ENCODE peak calls at places on chromosomes 4 and X, in four cellular contexts. J is right atrium auricular region, Q is lung microvascular endothelial cell, G is PC-3. A is an unnamed sample.

GRCh38 chr4:2689825-2690700 is 66.1 kb downstream of the TNIP2 start:
- DNase-seq in J (no peak), G (no peak), Q (no peak), A (no peak)

GRCh38 chrX:47278684-47279083 is 45.9 kb downstream of the USP11 start:
- DNase-seq in J (no peak), G (peak), Q (no peak), A (no peak)

GRCh38 chrX:18833071-18833731 is 125.8 kb downstream of the PPEF1 start:
- DNase-seq in Q (no peak), G (no peak), J (peak), A (no peak)

GRCh38 chrX:35380808-35381700 is 417.1 kb upstream of the MAGEB16 start:
- DNase-seq in J (no peak), G (peak), Q (peak), A (peak)

GRCh38 chr4:57905965-57906364 is 795.8 kb upstream of the IGFBP7 start:
- DNase-seq in Q (no peak), J (no peak), G (peak), A (no peak)

GRCh38 chr4:152951348-152951747 is 15.2 kb downstream of the FHDC1 start:
- DNase-seq in Q (peak), J (no peak), G (peak), A (no peak)

GRCh38 chr4:45099471-45099870 is 373.1 kb upstream of the GNPDA2 start:
- DNase-seq in G (no peak), Q (no peak), J (no peak), A (no peak)

GRCh38 chr4:1205641-1206298 is 33.4 kb upstream of the SPON2 start:
- DNase-seq in G (no peak), J (no peak), Q (no peak), A (no peak)

GRCh38 chr4:127642169-127642568 is 9.4 kb downstream of the INTU start:
- DNase-seq in Q (no peak), J (no peak), G (no peak), A (no peak)

GRCh38 chr4:186946140-186946539 is 222.5 kb upstream of the FAT1 start:
- DNase-seq in G (no peak), J (no peak), Q (no peak), A (no peak)

GRCh38 chr4:172725581-172725980 is 443.0 kb upstream of the GALNT7 start:
- DNase-seq in Q (no peak), G (peak), J (no peak), A (no peak)

GRCh38 chrX:41481264-41482109 is 34.3 kb downstream of the NYX start:
- DNase-seq in J (no peak), G (peak), Q (peak), A (peak)

GRCh38 chr4:81207793-81208192 is 7.2 kb downstream of the PRKG2 start:
- DNase-seq in J (no peak), Q (no peak), G (peak), A (no peak)

GRCh38 chr4:1775731-1776500 is 17.2 kb upstream of the FGFR3 start:
- DNase-seq in J (no peak), Q (no peak), G (peak), A (no peak)

GRCh38 chr4:123477804-123478209 is 81.2 kb downstream of the SPRY1 start:
- DNase-seq in Q (peak), G (no peak), J (no peak), A (peak)

GRCh38 chr4:96649536-96649935 is 809.6 kb downstream of the PDHA2 start:
- DNase-seq in G (peak), J (no peak), Q (no peak), A (no peak)

GRCh38 chr4:186002853-186003252 is 66.1 kb upstream of the TLR3 start:
- DNase-seq in Q (no peak), G (no peak), J (no peak), A (no peak)

GRCh38 chr4:186765673-186766546 is 42.3 kb upstream of the FAT1 start:
- DNase-seq in J (no peak), G (no peak), Q (no peak), A (no peak)

GRCh38 chrX:45050558-45050957 is 150.1 kb downstream of the DIPK2B start:
- DNase-seq in J (no peak), Q (no peak), G (peak), A (no peak)

GRCh38 chr4:154490261-154490588 is 1.4 kb downstream of the DCHS2 start:
- DNase-seq in J (no peak), Q (no peak), G (no peak), A (no peak)

GRCh38 chr4:67549123-67549522 is 3.8 kb upstream of the CENPC start:
- DNase-seq in Q (peak), J (no peak), G (peak), A (peak)

GRCh38 chr4:14650127-14650526 is 352.2 kb upstream of the CPEB2 start:
- DNase-seq in G (peak), Q (no peak), J (no peak), A (no peak)

GRCh38 chr4:73904491-73904890 is 35.3 kb downstream of the CXCL1 start:
- DNase-seq in J (no peak), Q (no peak), G (peak), A (no peak)

GRCh38 chrX:104370089-104370488 is 115.4 kb upstream of the ESX1 start:
- DNase-seq in G (peak), Q (peak), J (no peak), A (peak)

GRCh38 chr4:153067376-153067775 is 131.3 kb downstream of the FHDC1 start:
- DNase-seq in G (peak), J (no peak), Q (no peak), A (peak)

GRCh38 chr4:124537971-124538370 is 174.6 kb downstream of the ANKRD50 start:
- DNase-seq in G (no peak), Q (no peak), J (no peak), A (no peak)

GRCh38 chr4:7658297-7659204 is 223.8 kb upstream of the PSAPL1 start:
- DNase-seq in J (no peak), Q (no peak), G (no peak), A (no peak)

GRCh38 chrX:147635186-147635585 is 276.5 kb upstream of the FMR1 start:
- DNase-seq in Q (no peak), J (no peak), G (no peak), A (no peak)

GRCh38 chr4:4865705-4866123 is 6.2 kb downstream of the MSX1 start:
- DNase-seq in G (no peak), Q (no peak), J (no peak), A (no peak)

GRCh38 chrX:54807524-54808108 is at the start of gene MAGED2:
- DNase-seq in G (peak), J (no peak), Q (peak), A (peak)

GRCh38 chrX:130186645-130187044 is 14.9 kb downstream of the RAB33A start:
- DNase-seq in G (no peak), Q (no peak), J (no peak), A (no peak)

GRCh38 chr4:110637408-110638131 is 14.7 kb upstream of the PITX2 start:
- DNase-seq in J (no peak), Q (no peak), G (no peak), A (peak)

GRCh38 chrX:134990475-134991473 is at the start of gene SMIM10:
- DNase-seq in G (no peak), Q (peak), J (peak), A (no peak)

GRCh38 chr4:151991001-151991883 is 230.4 kb upstream of the GATB start:
- DNase-seq in J (no peak), G (no peak), Q (no peak), A (no peak)

GRCh38 chr4:155569960-155570515 is 96.6 kb upstream of the GUCY1A1 start:
- DNase-seq in Q (no peak), J (no peak), G (no peak), A (no peak)

GRCh38 chrX:49172280-49172780 is 632 bp downstream of the PLP2 start:
- DNase-seq in Q (peak), J (peak), G (peak), A (peak)

GRCh38 chr4:80237992-80238391 is 28.5 kb upstream of the FGF5 start:
- DNase-seq in G (peak), J (no peak), Q (peak), A (no peak)

GRCh38 chr4:73945674-73946449 is 36.0 kb downstream of the PF4 start:
- DNase-seq in Q (no peak), J (no peak), G (no peak), A (no peak)

GRCh38 chr4:81470456-81471327 is 1.0 kb downstream of the RASGEF1B start:
- DNase-seq in J (peak), G (peak), Q (no peak), A (peak)

A was measured in A673.